ENCODE peak calls at places on chromosomes 13 and 19, in seven cellular contexts. A is CD8-positive, alpha-beta T cell; G is transverse colon; Y is mesendoderm; R is testis; K is tibial nerve; C is colonic mucosa. N is an unnamed sample. For H3K4me1 and H3K36me3, the result is how much of the 10 kb centered on the place peaks cover.

GRCh38 chr19:19591133-19591825 is 27.2 kb downstream of the PBX4 start:
- DNase-seq in Y (peak), R (no peak), C (no peak), K (no peak), A (peak), G (peak), N (no peak)

GRCh38 chr13:91922969-91923592 is 524.7 kb downstream of the GPC5 start:
- DNase-seq in G (no peak), R (no peak), Y (peak), K (no peak), C (no peak), A (no peak), N (no peak)

GRCh38 chr19:44356383-44357111 is at the start of gene ZNF112:
- DNase-seq in R (peak), C (peak), K (peak), A (no peak), Y (peak), G (peak), N (peak)

GRCh38 chr13:23514076-23514475 is 56.1 kb upstream of the TNFRSF19 start:
- DNase-seq in A (no peak), R (no peak), C (no peak), Y (no peak), K (no peak), G (no peak), N (no peak)

GRCh38 chr19:10817291-10818038 is 18.5 kb downstream of the TMED1 start:
- DNase-seq in K (peak), R (peak), A (no peak), Y (no peak), C (peak), G (peak), N (no peak)

GRCh38 chr13:39322836-39323585 is 280.0 kb downstream of the LHFPL6 start:
- DNase-seq in R (no peak), G (no peak), Y (no peak), K (no peak), A (no peak), C (no peak), N (no peak)

GRCh38 chr13:114115191-114115671 is 17.2 kb downstream of the RASA3 start:
- DNase-seq in K (peak), C (peak), R (peak), Y (no peak), G (peak), A (no peak), N (peak)

GRCh38 chr13:110138009-110138699 is 168.8 kb downstream of the COL4A1 start:
- DNase-seq in A (peak), K (no peak), R (peak), G (peak), C (peak), Y (peak), N (peak)

GRCh38 chr19:38662508-38663155 is 15.2 kb downstream of the ACTN4 start:
- DNase-seq in A (no peak), G (no peak), C (no peak), R (no peak), K (no peak), Y (no peak), N (no peak)
- H3K4me1 ChIP-seq in A (half or more), G (half or more), C (half or more), R (half or more), K (half or more), Y (under half), N (half or more)

GRCh38 chr19:41321204-41321599 is 11.2 kb downstream of the CCDC97 start:
- DNase-seq in A (no peak), Y (no peak), G (no peak), K (no peak), R (no peak), C (no peak), N (no peak)
- H3K36me3 ChIP-seq in A (under half), Y (under half), G (under half), K (under half), R (under half), C (under half), N (half or more)

GRCh38 chr19:42109896-42110295 is 22.4 kb downstream of the POU2F2 start:
- DNase-seq in A (no peak), Y (no peak), C (no peak), R (no peak), K (no peak), G (no peak), N (no peak)

GRCh38 chr19:42111384-42111783 is 20.9 kb downstream of the POU2F2 start:
- DNase-seq in Y (no peak), A (no peak), C (no peak), R (no peak), G (no peak), K (no peak), N (no peak)

GRCh38 chr19:42111811-42112210 is 20.4 kb downstream of the POU2F2 start:
- DNase-seq in R (no peak), G (no peak), A (no peak), C (no peak), K (no peak), Y (no peak), N (no peak)

GRCh38 chr19:42108527-42109389 is 23.5 kb downstream of the POU2F2 start:
- DNase-seq in Y (peak), G (peak), K (peak), R (peak), A (peak), C (peak), N (peak)

DNA sequence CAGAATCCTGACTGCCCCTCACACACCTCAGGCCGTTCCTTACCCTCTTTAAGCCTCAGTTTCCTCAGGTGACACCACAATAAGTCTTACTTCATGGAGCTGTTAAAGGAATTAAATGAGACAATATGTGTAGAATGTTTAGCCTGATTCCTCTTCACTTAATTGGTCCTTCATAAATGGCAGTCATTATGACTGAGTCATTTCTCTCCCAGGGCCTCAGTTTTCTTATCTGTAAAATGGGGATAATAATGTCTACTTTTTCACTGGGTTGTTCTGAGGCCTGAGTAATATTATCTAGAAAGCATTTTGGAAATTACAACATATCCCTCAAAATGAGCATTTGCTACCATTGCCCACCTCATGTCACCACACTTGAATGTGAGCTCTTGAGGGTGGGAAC is 21.6 kb downstream of the POU2F2 start:
- DNase-seq in G (no peak), Y (no peak), R (no peak), A (no peak), K (no peak), C (no peak), N (no peak)
- H3K4me1 ChIP-seq in G (under half), Y (under half), R (under half), A (under half), K (under half), C (under half), N (under half)

GRCh38 chr13:98389319-98389718 is 187.6 kb downstream of the STK24 start:
- DNase-seq in R (no peak), A (no peak), G (no peak), C (no peak), K (no peak), Y (no peak), N (no peak)
- H3K36me3 ChIP-seq in R (under half), A (under half), G (under half), C (under half), K (under half), Y (under half), N (half or more)